ENCODE peak calls at places on chromosome 22, in nine cellular contexts. E is NCI-H2081; C is activated CD4-positive, alpha-beta T cell treated with anti-CD3 and anti-CD28 coated beads, Interleukin-2, amount 50 U/mL, for 4 hours; X is T-helper 2 cell; J is T1000; T is C1 segment of cervical spinal cord; Z is H7; V is mucosa of descending colon; N is sigmoid colon. F is an unnamed sample.
A peak's percentile ranks its signal among the peaks of the same experiment; 100 is the strongest.

GRCh38 chr22:29369460-29369859 is 18.9 kb downstream of the AP1B1 start:
- DNase-seq in E (no peak), C (no peak), X (no peak), J (no peak), T (peak; percentile 23), Z (peak; percentile 79), V (no peak), N (peak; percentile 89), F (peak; percentile 72)

GRCh38 chr22:42881298-42881697 is 24.2 kb upstream of the ARFGAP3 start:
- DNase-seq in E (no peak), C (no peak), X (no peak), J (no peak), T (no peak), Z (no peak), V (no peak), N (no peak), F (no peak)

GRCh38 chr22:25658641-25659040 is 83.3 kb upstream of the MYO18B start:
- DNase-seq in E (no peak), C (no peak), X (no peak), J (no peak), T (no peak), Z (no peak), V (no peak), N (no peak), F (no peak)

GRCh38 chr22:19990609-19991394 is 25.8 kb downstream of the ARVCF start:
- DNase-seq in E (no peak), C (no peak), X (no peak), J (no peak), T (no peak), Z (no peak), V (peak; percentile 39), N (no peak), F (no peak)

GRCh38 chr22:46269564-46269963 is 1.8 kb downstream of the TTC38 start:
- DNase-seq in E (no peak), C (no peak), X (no peak), J (no peak), T (no peak), Z (peak; percentile 25), V (no peak), N (no peak), F (no peak)

GRCh38 chr22:29750559-29750958 is 16.2 kb downstream of the ZMAT5 start:
- DNase-seq in E (no peak), C (no peak), X (no peak), J (no peak), T (no peak), Z (no peak), V (no peak), N (no peak), F (no peak)

GRCh38 chr22:27377901-27378300 is 423.7 kb downstream of the MN1 start:
- DNase-seq in E (peak; percentile 69), C (no peak), X (no peak), J (no peak), T (no peak), Z (no peak), V (no peak), N (no peak), F (no peak)

GRCh38 chr22:43296279-43296902 is 46.8 kb downstream of the SCUBE1 start:
- DNase-seq in E (no peak), C (no peak), X (no peak), J (no peak), T (no peak), Z (no peak), V (no peak), N (no peak), F (no peak)

GRCh38 chr22:37804886-37805857 is 2.6 kb upstream of the GCAT start:
- DNase-seq in E (peak; percentile 75), C (peak; percentile 61), X (peak; percentile 50), J (peak; percentile 76), T (peak; percentile 77), Z (peak; percentile 93), V (peak; percentile 92), N (peak; percentile 96), F (peak; percentile 85)

GRCh38 chr22:42269407-42270177 is 861 bp downstream of the TCF20 start:
- DNase-seq in E (peak; percentile 28), C (peak; percentile 50), X (peak; percentile 67), J (peak; percentile 16), T (no peak), Z (peak; percentile 93), V (peak; percentile 91), N (peak; percentile 73), F (no peak)

GRCh38 chr22:45598596-45599217 is 72.9 kb upstream of the ATXN10 start:
- DNase-seq in E (no peak), C (no peak), X (no peak), J (no peak), T (no peak), Z (no peak), V (no peak), N (peak; percentile 47), F (no peak)

GRCh38 chr22:39013923-39014722 is at the start of gene APOBEC3C:
- DNase-seq in E (no peak), C (peak; percentile 68), X (peak; percentile 54), J (peak; percentile 64), T (peak; percentile 12), Z (peak; percentile 81), V (peak; percentile 85), N (peak; percentile 94), F (no peak)

GRCh38 chr22:28710889-28711285 is 30.7 kb downstream of the CHEK2 start:
- DNase-seq in E (no peak), C (no peak), X (no peak), J (no peak), T (no peak), Z (no peak), V (no peak), N (no peak), F (no peak)

GRCh38 chr22:19045094-19045493 is 77.1 kb downstream of the DGCR2 start:
- DNase-seq in E (no peak), C (no peak), X (no peak), J (no peak), T (no peak), Z (no peak), V (no peak), N (no peak), F (no peak)

GRCh38 chr22:25207553-25208157 is 8.0 kb downstream of the CRYBB3 start:
- DNase-seq in E (no peak), C (no peak), X (no peak), J (no peak), T (no peak), Z (no peak), V (no peak), N (no peak), F (no peak)

GRCh38 chr22:45424241-45424731 is 10.8 kb downstream of the RIBC2 start:
- DNase-seq in E (no peak), C (no peak), X (no peak), J (no peak), T (no peak), Z (peak; percentile 56), V (no peak), N (no peak), F (no peak)

GRCh38 chr22:50440544-50441249 is 34.1 kb downstream of the SBF1 start:
- DNase-seq in E (no peak), C (no peak), X (no peak), J (no peak), T (no peak), Z (no peak), V (peak; percentile 52), N (no peak), F (no peak)

GRCh38 chr22:45305456-45306065 is 4.2 kb upstream of the FAM118A start:
- DNase-seq in E (no peak), C (no peak), X (no peak), J (no peak), T (no peak), Z (no peak), V (no peak), N (no peak), F (no peak)

GRCh38 chr22:46090631-46091201 is 59.6 kb upstream of the PPARA start:
- DNase-seq in E (no peak), C (no peak), X (no peak), J (peak; percentile 74), T (no peak), Z (no peak), V (peak; percentile 35), N (peak; percentile 74), F (no peak)

GRCh38 chr22:40469181-40469580 is 98.8 kb downstream of the SGSM3 start:
- DNase-seq in E (no peak), C (no peak), X (no peak), J (no peak), T (no peak), Z (no peak), V (no peak), N (no peak), F (no peak)

GRCh38 chr22:29517215-29517908 is 36.2 kb downstream of the THOC5 start:
- DNase-seq in E (peak; percentile 17), C (no peak), X (no peak), J (no peak), T (no peak), Z (no peak), V (no peak), N (no peak), F (no peak)

GRCh38 chr22:20439556-20439927 is 1.9 kb upstream of the SCARF2 start:
- DNase-seq in E (no peak), C (no peak), X (no peak), J (no peak), T (no peak), Z (no peak), V (no peak), N (peak; percentile 50), F (no peak)

GRCh38 chr22:17257091-17257490 is 37.9 kb upstream of the ADA2 start:
- DNase-seq in E (peak; percentile 32), C (no peak), X (no peak), J (no peak), T (no peak), Z (peak; percentile 29), V (no peak), N (no peak), F (no peak)

GRCh38 chr22:47929073-47929472 is 1166.6 kb downstream of the TBC1D22A start:
- DNase-seq in E (no peak), C (no peak), X (no peak), J (no peak), T (no peak), Z (no peak), V (no peak), N (no peak), F (no peak)

GRCh38 chr22:33472462-33473344 is 414.5 kb upstream of the SYN3 start:
- DNase-seq in E (no peak), C (no peak), X (no peak), J (no peak), T (no peak), Z (no peak), V (no peak), N (no peak), F (no peak)

GRCh38 chr22:37680191-37680851 is 4.9 kb downstream of the LGALS1 start:
- DNase-seq in E (no peak), C (no peak), X (no peak), J (no peak), T (no peak), Z (no peak), V (no peak), N (no peak), F (no peak)

GRCh38 chr22:17921871-17922821 is 102.2 kb downstream of the MICAL3 start:
- DNase-seq in E (no peak), C (no peak), X (no peak), J (no peak), T (no peak), Z (peak; percentile 94), V (no peak), N (no peak), F (no peak)

GRCh38 chr22:46842606-46843005 is 80.2 kb downstream of the TBC1D22A start:
- DNase-seq in E (no peak), C (no peak), X (no peak), J (no peak), T (no peak), Z (no peak), V (peak; percentile 19), N (peak; percentile 76), F (no peak)

GRCh38 chr22:31790240-31790639 is 36.4 kb downstream of the DEPDC5 start:
- DNase-seq in E (no peak), C (no peak), X (no peak), J (no peak), T (no peak), Z (no peak), V (no peak), N (no peak), F (no peak)

GRCh38 chr22:47551438-47551788 is 789.0 kb downstream of the TBC1D22A start:
- DNase-seq in E (no peak), C (no peak), X (no peak), J (no peak), T (no peak), Z (no peak), V (no peak), N (no peak), F (no peak)

GRCh38 chr22:40855104-40855959 is 1.1 kb downstream of the ST13 start:
- DNase-seq in E (peak; percentile 0), C (no peak), X (no peak), J (no peak), T (no peak), Z (no peak), V (no peak), N (no peak), F (no peak)

F was measured in occipital lobe.